ENCODE peak calls at places on chromosomes 6 and 20, in eight cellular contexts. D is renal cortical epithelial cell; Z is NCI-H1092 treated with DMSO at 0.1 percent for 48 hours; S is NCI-H524; N is psoas muscle; Y is effector CD4-positive, alpha-beta T cell; L is amniotic stem cell; U is GM04503. R is an unnamed sample.

GRCh38 chr6:100022847-100023246 is 28.8 kb upstream of the MCHR2 start:
- DNase-seq in D (no peak), Z (no peak), S (no peak), N (no peak), Y (no peak), L (no peak), U (no peak), R (no peak)

GRCh38 chr6:81756690-81757089 is 4.2 kb upstream of the TENT5A start:
- DNase-seq in D (no peak), Z (no peak), S (no peak), N (no peak), Y (no peak), L (no peak), U (no peak), R (no peak)

GRCh38 chr6:21942910-21943309 is 349.4 kb downstream of the SOX4 start:
- DNase-seq in D (peak), Z (no peak), S (no peak), N (no peak), Y (no peak), L (no peak), U (peak), R (no peak)

GRCh38 chr20:18971574-18971973 is 158.0 kb downstream of the SCP2D1 start:
- DNase-seq in D (no peak), Z (no peak), S (no peak), N (no peak), Y (no peak), L (no peak), U (no peak), R (peak)

GRCh38 chr6:7692453-7692784 is 33.5 kb upstream of the BMP6 start:
- DNase-seq in D (no peak), Z (no peak), S (no peak), N (no peak), Y (no peak), L (no peak), U (no peak), R (no peak)

GRCh38 chr6:169395080-169395805 is 141.6 kb upstream of the THBS2 start:
- DNase-seq in D (peak), Z (no peak), S (no peak), N (no peak), Y (no peak), L (no peak), U (no peak), R (peak)

GRCh38 chr6:21110684-21111398 is 482.7 kb upstream of the SOX4 start:
- DNase-seq in D (no peak), Z (no peak), S (no peak), N (no peak), Y (no peak), L (no peak), U (no peak), R (no peak)

GRCh38 chr6:147390909-147391536 is 117.5 kb upstream of the SAMD5 start:
- DNase-seq in D (peak), Z (peak), S (peak), N (no peak), Y (no peak), L (no peak), U (no peak), R (peak)

GRCh38 chr6:121383478-121383877 is 49.2 kb upstream of the TBC1D32 start:
- DNase-seq in D (no peak), Z (no peak), S (no peak), N (no peak), Y (no peak), L (no peak), U (no peak), R (no peak)

GRCh38 chr6:20117474-20117873 is 94.8 kb downstream of the MBOAT1 start:
- DNase-seq in D (peak), Z (no peak), S (no peak), N (no peak), Y (no peak), L (no peak), U (no peak), R (peak)

GRCh38 chr20:62122659-62123449 is 579 bp downstream of the LSM14B start:
- DNase-seq in D (peak), Z (peak), S (peak), N (peak), Y (no peak), L (no peak), U (no peak), R (peak)

GRCh38 chr20:11296221-11296620 is 621.5 kb upstream of the BTBD3 start:
- DNase-seq in D (no peak), Z (no peak), S (no peak), N (no peak), Y (no peak), L (no peak), U (no peak), R (no peak)

GRCh38 chr6:13461805-13462204 is 25.6 kb downstream of the GFOD1 start:
- DNase-seq in D (peak), Z (no peak), S (no peak), N (no peak), Y (no peak), L (no peak), U (no peak), R (no peak)

R was measured in PC-3.